ENCODE peak calls at places on chromosome 21, in six cellular contexts. K is K562, M is A549, N is GM12878, V is endothelial cell of umbilical vein, Q is HepG2. A is an unnamed sample.

GRCh38 chr21:29638761-29639327 is 301.0 kb downstream of the GRIK1 start:
- DNase-seq in K (no peak), M (no peak), N (no peak), Q (no peak), V (no peak), A (no peak)

GRCh38 chr21:28669331-28669730 is 323.3 kb downstream of the LTN1 start:
- DNase-seq in Q (no peak), V (no peak), M (no peak), K (no peak), N (no peak), A (peak)

GRCh38 chr21:16539041-16539440 is 809.3 kb downstream of the USP25 start:
- DNase-seq in Q (no peak), M (no peak), V (no peak), K (no peak), N (no peak), A (no peak)

GRCh38 chr21:38859852-38860251 is 54.1 kb downstream of the ETS2 start:
- DNase-seq in M (no peak), N (no peak), K (no peak), V (no peak), Q (no peak), A (no peak)

GRCh38 chr21:32817206-32817605 is 45.7 kb upstream of the PAXBP1 start:
- DNase-seq in N (no peak), V (no peak), K (no peak), M (no peak), Q (peak), A (no peak)

GRCh38 chr21:26405735-26406361 is 167.2 kb downstream of the CYYR1 start:
- DNase-seq in Q (no peak), K (no peak), V (peak), N (no peak), M (peak), A (peak)

GRCh38 chr21:35933466-35933865 is 126.9 kb downstream of the SETD4 start:
- DNase-seq in M (no peak), K (no peak), V (peak), Q (no peak), N (no peak), A (peak)

GRCh38 chr21:46095814-46096595 is 1.9 kb upstream of the COL6A2 start:
- DNase-seq in K (peak), N (no peak), Q (no peak), V (no peak), M (no peak), A (no peak)

GRCh38 chr21:39882186-39882882 is 15.1 kb downstream of the PCP4 start:
- DNase-seq in N (no peak), V (no peak), Q (no peak), K (no peak), M (no peak), A (no peak)

GRCh38 chr21:34980423-34981115 is 68.5 kb downstream of the RUNX1 start:
- DNase-seq in V (no peak), Q (no peak), N (no peak), M (no peak), K (no peak), A (no peak)

GRCh38 chr21:33403128-33403785 is at the start of gene IFNGR2:
- DNase-seq in N (no peak), V (no peak), Q (no peak), M (no peak), K (peak), A (peak)

GRCh38 chr21:28144653-28145052 is 848.0 kb downstream of the LTN1 start:
- DNase-seq in K (no peak), V (no peak), M (no peak), N (no peak), Q (no peak), A (no peak)

GRCh38 chr21:33644383-33645074 is 2.2 kb downstream of the ITSN1 start:
- DNase-seq in K (no peak), M (no peak), V (peak), N (no peak), Q (peak), A (peak)

GRCh38 chr21:29196664-29197052 is 66.2 kb downstream of the MAP3K7CL start:
- DNase-seq in K (no peak), Q (no peak), N (no peak), M (no peak), V (no peak), A (no peak)

GRCh38 chr21:26583737-26584136 is 10.7 kb upstream of the CYYR1 start:
- DNase-seq in V (no peak), N (no peak), M (no peak), Q (no peak), K (no peak), A (no peak)

GRCh38 chr21:39111928-39112327 is 71.3 kb downstream of the PSMG1 start:
- DNase-seq in N (no peak), M (no peak), K (no peak), Q (no peak), V (no peak), A (no peak)

GRCh38 chr21:17270234-17270633 is 242.6 kb upstream of the CXADR start:
- DNase-seq in V (peak), N (no peak), K (peak), Q (peak), M (peak), A (peak)

GRCh38 chr21:16239659-16240265 is 510.0 kb downstream of the USP25 start:
- DNase-seq in Q (no peak), K (no peak), M (no peak), V (no peak), N (no peak), A (no peak)

GRCh38 chr21:39347537-39347936 is 1.4 kb downstream of the HMGN1 start:
- DNase-seq in V (peak), K (no peak), N (no peak), M (no peak), Q (no peak), A (peak)

GRCh38 chr21:45997495-45998275 is 16.1 kb downstream of the COL6A1 start:
- DNase-seq in Q (no peak), K (no peak), M (no peak), V (no peak), N (no peak), A (no peak)

GRCh38 chr21:31260790-31261189 is 83.3 kb downstream of the TIAM1 start:
- DNase-seq in N (no peak), V (no peak), M (no peak), K (no peak), Q (no peak), A (no peak)

GRCh38 chr21:22044431-22044830 is 1046.2 kb downstream of the NCAM2 start:
- DNase-seq in N (no peak), K (no peak), M (no peak), V (no peak), Q (no peak), A (no peak)

DNA sequence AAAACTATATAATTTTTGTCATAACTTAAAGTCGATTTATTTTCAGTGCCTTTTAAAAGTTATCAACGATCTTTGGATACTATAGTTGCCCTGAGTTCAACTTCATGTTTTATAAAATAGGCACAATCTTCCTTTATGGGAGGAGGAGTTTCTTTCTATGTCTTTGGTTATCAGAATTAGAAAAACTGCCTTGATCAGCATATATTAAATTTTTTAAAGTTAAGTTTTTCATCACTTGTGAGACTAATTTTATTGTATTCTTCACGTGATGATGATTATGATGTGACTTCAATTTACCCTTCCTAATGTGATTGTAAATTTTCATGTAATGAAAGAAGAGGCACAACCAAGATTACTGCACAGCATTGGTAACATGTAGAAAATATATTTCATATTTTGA is 58.2 kb upstream of the TMPRSS15 start:
- DNase-seq in V (no peak), M (no peak), K (no peak), N (no peak), Q (no peak), A (no peak)
- TF ChIP-seq MYC in V (no peak), M (no peak), K (no peak), N (no peak), Q (no peak), A (no peak)

DNA sequence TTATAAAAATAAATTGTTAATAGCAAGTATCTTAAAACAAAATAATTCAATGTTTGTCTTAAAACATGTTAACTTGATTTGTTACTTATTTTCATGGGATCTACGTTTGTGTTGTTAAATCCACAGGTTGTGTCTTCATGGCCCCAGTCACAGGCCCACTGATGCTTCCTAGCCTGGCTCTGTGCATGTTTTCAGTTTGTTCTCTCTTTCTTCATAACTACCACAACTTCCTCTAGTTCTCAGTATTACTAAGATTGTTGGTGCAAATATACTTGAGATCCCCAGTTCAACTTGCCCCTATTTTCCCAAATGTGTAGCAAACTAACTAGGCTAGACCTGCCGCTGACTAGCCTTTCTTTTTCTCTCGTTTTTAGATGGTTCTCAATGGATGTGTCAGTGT is 250.5 kb downstream of the NRIP1 start:
- DNase-seq in N (no peak), K (no peak), Q (no peak), M (no peak), V (no peak), A (no peak)
- TF ChIP-seq MYC in N (no peak), K (no peak), Q (no peak), M (no peak), V (no peak), A (no peak)

GRCh38 chr21:37845535-37845934 is 70.7 kb downstream of the KCNJ6 start:
- DNase-seq in N (no peak), M (no peak), Q (no peak), V (no peak), K (no peak), A (no peak)

GRCh38 chr21:37848721-37849490 is 67.4 kb downstream of the KCNJ6 start:
- DNase-seq in V (no peak), N (no peak), M (no peak), K (no peak), Q (no peak), A (no peak)

DNA sequence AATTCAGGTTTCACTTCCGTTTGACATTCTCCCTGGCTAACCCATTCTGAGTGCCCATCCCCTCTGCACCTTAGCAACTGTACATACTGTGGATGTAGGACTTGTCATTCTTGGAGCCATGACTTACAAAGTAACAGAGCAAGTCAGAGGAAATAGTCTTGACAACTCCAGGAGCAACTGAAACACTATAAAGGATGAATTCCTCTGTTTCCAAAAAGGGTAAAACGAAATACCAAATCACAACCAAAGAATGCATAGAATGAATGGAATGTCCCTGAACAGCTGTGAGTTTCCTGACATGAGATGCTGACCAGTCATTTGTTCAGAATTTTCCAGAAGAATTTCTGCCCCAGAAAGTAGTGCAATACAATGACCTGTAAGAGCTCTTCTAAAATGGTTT is 66.6 kb downstream of the KCNJ6 start:
- DNase-seq in V (peak), M (no peak), K (no peak), N (no peak), Q (no peak), A (peak)
- TF ChIP-seq MYC in V (no peak), M (no peak), K (no peak), N (no peak), Q (no peak), A (no peak)

DNA sequence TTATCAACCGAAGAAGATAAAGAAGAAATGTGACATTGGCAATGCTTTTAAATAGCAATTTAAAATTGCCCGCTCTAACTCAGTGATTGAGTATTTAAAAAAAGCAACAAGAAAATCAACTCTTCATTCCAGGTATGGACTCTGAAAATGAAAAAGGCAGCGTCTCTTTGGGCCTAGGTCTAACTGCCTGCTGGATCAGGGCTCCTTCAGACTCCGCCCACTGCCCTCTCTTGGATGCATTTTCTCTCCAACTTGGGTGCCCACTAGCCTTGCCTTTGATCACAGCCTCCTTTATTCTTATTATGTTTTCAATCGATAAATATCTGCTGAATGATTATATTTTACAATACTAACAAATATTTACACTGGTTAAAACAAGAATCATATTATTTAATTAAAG is 268.9 kb downstream of the MRPL39 start:
- DNase-seq in Q (no peak), K (no peak), N (no peak), V (no peak), M (no peak), A (no peak)
- TF ChIP-seq MYC in Q (no peak), K (no peak), N (no peak), V (no peak), M (no peak), A (no peak)

DNA sequence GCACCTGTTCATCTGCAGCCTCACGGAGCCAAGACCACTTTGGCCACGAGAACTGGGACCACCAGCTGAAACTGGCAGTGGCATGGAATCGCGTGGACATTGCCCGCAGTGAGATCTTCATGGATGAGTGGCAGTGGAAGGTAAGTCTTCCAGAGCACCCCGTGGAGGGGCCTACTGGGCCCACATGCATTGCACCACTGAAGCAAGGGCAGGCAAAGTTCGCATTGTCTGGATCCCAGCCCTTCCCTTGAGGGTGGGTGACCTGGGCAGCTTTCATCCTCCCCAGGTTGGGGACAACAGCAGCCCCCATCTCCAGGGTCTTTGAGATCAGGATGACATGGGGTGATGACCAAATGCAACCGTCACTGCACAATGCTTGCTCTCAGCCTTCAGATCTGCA is 37.5 kb downstream of the TRPM2 start:
- DNase-seq in M (no peak), N (no peak), K (no peak), Q (no peak), V (no peak), A (no peak)
- TF ChIP-seq MYC in M (no peak), N (no peak), K (no peak), Q (no peak), V (no peak), A (no peak)

GRCh38 chr21:24509131-24509530 is 1098.2 kb downstream of the MRPL39 start:
- DNase-seq in Q (no peak), K (no peak), V (no peak), N (no peak), M (no peak), A (no peak)

DNA sequence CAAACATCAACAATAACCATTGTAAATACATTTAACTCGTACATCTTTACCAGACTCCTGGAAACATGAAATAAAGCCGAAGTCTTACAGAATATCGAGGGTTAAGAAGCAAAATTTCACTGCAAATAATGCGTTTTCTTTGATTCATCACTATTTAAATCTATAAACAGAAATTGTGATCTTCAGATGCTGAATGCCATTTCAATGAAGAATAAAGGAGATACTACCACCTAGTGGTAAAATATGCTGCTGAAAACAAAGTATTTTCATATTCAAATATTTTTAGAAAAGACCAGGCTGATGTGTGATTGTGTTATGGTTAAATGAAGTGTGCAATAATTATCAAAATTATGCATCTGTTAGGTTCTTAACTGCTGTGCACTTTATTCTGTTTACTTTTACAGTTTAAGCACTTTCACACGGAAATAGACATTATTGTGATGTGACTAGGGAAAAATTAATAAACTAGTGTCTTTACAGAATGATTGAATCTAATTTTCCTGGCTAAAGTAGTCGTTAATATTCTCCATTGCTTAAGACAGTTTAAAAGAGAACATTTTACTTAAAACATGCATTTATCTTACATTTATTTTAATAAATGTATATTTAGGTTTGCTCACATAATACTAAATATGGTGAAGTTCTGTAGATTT is 1093.1 kb downstream of the MRPL39 start:
- DNase-seq in V (no peak), Q (no peak), M (no peak), N (no peak), K (no peak), A (peak)
- TF ChIP-seq MYC in V (no peak), Q (no peak), M (no peak), N (no peak), K (no peak), A (no peak)

DNA sequence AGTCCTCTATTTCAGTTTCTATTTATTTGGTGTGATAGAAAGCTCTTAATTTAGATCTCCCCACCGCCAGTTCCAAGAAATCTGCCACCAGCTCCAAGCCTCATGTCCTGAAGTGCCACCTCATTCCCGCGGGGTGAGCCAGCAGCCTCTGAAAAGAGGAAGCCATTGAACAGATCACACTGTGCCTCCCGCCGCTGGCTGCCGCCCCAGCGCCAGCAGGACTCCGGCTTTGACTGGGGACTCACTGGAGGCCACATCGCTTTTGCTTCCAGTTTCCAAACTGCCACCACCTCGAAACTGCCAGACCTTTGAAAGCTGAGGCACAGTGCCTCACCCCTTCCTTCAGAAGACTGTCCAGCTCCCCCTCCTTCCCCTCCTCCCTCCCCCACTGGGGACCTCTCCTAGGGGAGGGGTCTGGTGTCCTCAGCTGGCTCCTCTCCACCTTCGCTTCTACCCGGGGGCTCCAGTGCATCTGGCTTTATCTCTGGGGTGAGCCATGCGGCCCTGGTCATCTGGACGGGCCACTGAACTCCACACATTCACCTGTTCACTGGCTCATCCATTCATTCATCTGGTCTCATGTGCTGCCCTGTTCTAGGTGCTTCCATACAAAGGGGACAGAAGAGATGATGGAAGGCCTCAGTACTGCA is 59.0 kb downstream of the VPS26C start:
- DNase-seq in N (peak), M (no peak), V (no peak), Q (peak), K (peak), A (peak)
- TF ChIP-seq MYC in N (no peak), M (no peak), V (no peak), Q (no peak), K (peak), A (peak)

DNA sequence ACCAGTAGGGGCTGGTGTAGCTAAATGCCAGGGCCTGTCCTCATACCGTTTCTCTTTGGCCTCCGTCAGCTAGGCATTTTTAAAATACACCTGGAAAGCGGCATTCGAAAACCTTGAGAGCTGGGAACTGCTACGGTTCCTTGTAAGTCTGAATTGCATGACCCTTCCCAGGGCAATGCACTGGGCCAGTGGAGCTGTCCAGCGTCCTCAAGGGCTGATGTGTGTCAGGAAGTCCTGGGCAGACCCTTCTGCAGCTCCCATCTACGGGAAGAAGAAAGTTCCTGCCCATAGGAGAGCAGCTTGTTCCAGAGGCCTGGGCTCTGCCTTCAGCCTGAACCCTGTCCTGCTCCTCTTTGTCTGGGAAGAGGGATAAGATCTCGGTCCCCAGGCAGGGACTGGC is 34.1 kb downstream of the UBASH3A start:
- DNase-seq in Q (no peak), K (no peak), N (no peak), M (no peak), V (no peak), A (peak)
- TF ChIP-seq MYC in Q (no peak), K (no peak), N (no peak), M (no peak), V (no peak), A (no peak)